ENCODE peak calls at places on chromosomes 6 and 20, in five cellular contexts. F is head of caudate nucleus, S is Calu3, L is choroid plexus epithelial cell, W is NCI-H1105 treated with DMSO at 0.1 percent for 48 hours. Y is an unnamed sample.

GRCh38 chr6:30884521-30885480 is 482 bp downstream of the DDR1 start:
- DNase-seq in F (peak), S (peak), L (peak), W (peak), Y (peak)

GRCh38 chr6:3888153-3888957 is 39.2 kb downstream of the FAM50B start:
- DNase-seq in F (no peak), S (no peak), L (no peak), W (no peak), Y (no peak)

GRCh38 chr6:106103728-106104109 is 17.6 kb downstream of the PRDM1 start:
- DNase-seq in F (no peak), S (peak), L (no peak), W (peak), Y (no peak)

GRCh38 chr6:142756215-142756630 is 188.8 kb downstream of the HIVEP2 start:
- DNase-seq in F (no peak), S (peak), L (peak), W (no peak), Y (no peak)

GRCh38 chr6:17015144-17015543 is 86.7 kb upstream of the STMND1 start:
- DNase-seq in F (no peak), S (no peak), L (peak), W (no peak), Y (no peak)

GRCh38 chr20:34495307-34495706 is 20.9 kb upstream of the DYNLRB1 start:
- DNase-seq in F (no peak), S (no peak), L (no peak), W (no peak), Y (no peak)

GRCh38 chr6:120478650-120479049 is 855.6 kb downstream of the TBC1D32 start:
- DNase-seq in F (no peak), S (no peak), L (no peak), W (no peak), Y (no peak)

GRCh38 chr20:25046181-25046641 is 11.7 kb downstream of the ACSS1 start:
- DNase-seq in F (no peak), S (no peak), L (no peak), W (no peak), Y (no peak)

GRCh38 chr6:130178692-130179091 is 44.1 kb downstream of the SAMD3 start:
- DNase-seq in F (no peak), S (peak), L (peak), W (no peak), Y (no peak)

GRCh38 chr6:79671605-79672266 is 40.6 kb downstream of the SH3BGRL2 start:
- DNase-seq in F (no peak), S (peak), L (peak), W (peak), Y (no peak)

GRCh38 chr6:71349976-71350615 is 61.5 kb downstream of the OGFRL1 start:
- DNase-seq in F (no peak), S (no peak), L (peak), W (no peak), Y (no peak)

GRCh38 chr20:61828891-61829290 is 236.8 kb downstream of the TAF4 start:
- DNase-seq in F (no peak), S (no peak), L (no peak), W (no peak), Y (no peak)

GRCh38 chr6:95601133-95601532 is 23.8 kb downstream of the MANEA start:
- DNase-seq in F (no peak), S (no peak), L (peak), W (no peak), Y (no peak)

GRCh38 chr6:152952045-152952444 is 30.8 kb downstream of the FBXO5 start:
- DNase-seq in F (no peak), S (no peak), L (peak), W (no peak), Y (no peak)

GRCh38 chr20:62603021-62603906 is 39.0 kb upstream of the SLCO4A1 start:
- DNase-seq in F (peak), S (no peak), L (no peak), W (peak), Y (no peak)

GRCh38 chr6:99612551-99613397 is 6.1 kb downstream of the PRDM13 start:
- DNase-seq in F (no peak), S (no peak), L (no peak), W (no peak), Y (no peak)

GRCh38 chr6:156954191-156954590 is 177.0 kb downstream of the ARID1B start:
- DNase-seq in F (no peak), S (no peak), L (peak), W (no peak), Y (no peak)